ENCODE peak calls at places on chromosomes 7 and 10, in ten cellular contexts. E is transverse colon; V is adipocyte; I is heart left ventricle; H is lower lobe of right lung; T is effector memory CD4-positive, alpha-beta T cell; O is hepatocyte; Q is GM23248; M is PC-9; P is H7. N is an unnamed sample.
A peak's percentile ranks its signal among the peaks of the same experiment; 100 is the strongest.

GRCh38 chr7:102326156-102326914 is 29.9 kb downstream of the SPDYE6 start:
- DNase-seq in Q (no peak), E (no peak), H (no peak), V (no peak), M (no peak), I (no peak), P (peak; percentile 5), T (no peak), O (no peak), N (peak; percentile 42)

GRCh38 chr10:27699778-27700177 is 45.8 kb downstream of the MKX start:
- DNase-seq in V (peak; percentile 80), E (no peak), T (no peak), P (no peak), O (no peak), I (no peak), H (no peak), M (no peak), Q (peak; percentile 60), N (no peak)

GRCh38 chr10:102555781-102556328 is 52.1 kb downstream of the SUFU start:
- DNase-seq in T (no peak), O (peak; percentile 52), I (peak; percentile 37), M (no peak), V (peak; percentile 70), P (no peak), Q (peak; percentile 94), H (no peak), E (no peak), N (no peak)

GRCh38 chr7:144416341-144416740 is 12.8 kb upstream of the NOBOX start:
- DNase-seq in V (no peak), M (no peak), H (no peak), P (no peak), Q (no peak), T (no peak), O (no peak), E (no peak), I (no peak), N (no peak)

GRCh38 chr10:89074120-89074519 is 83.5 kb downstream of the FAS start:
- DNase-seq in T (no peak), I (peak; percentile 38), P (no peak), V (no peak), O (no peak), H (peak; percentile 47), Q (peak; percentile 17), E (no peak), M (no peak), N (peak; percentile 76)

GRCh38 chr10:127374901-127375300 is 174.2 kb upstream of the NPS start:
- DNase-seq in Q (no peak), H (no peak), V (no peak), P (no peak), M (no peak), T (no peak), E (no peak), O (no peak), I (no peak), N (no peak)

GRCh38 chr10:112246-112645 is 23.0 kb upstream of the ZMYND11 start:
- DNase-seq in O (peak; percentile 33), V (no peak), I (no peak), T (no peak), Q (no peak), P (no peak), M (peak; percentile 55), E (no peak), H (no peak), N (no peak)

GRCh38 chr7:151378496-151379192 is 31.2 kb downstream of the WDR86 start:
- DNase-seq in H (no peak), E (no peak), M (no peak), I (no peak), V (no peak), T (no peak), O (no peak), P (no peak), Q (no peak), N (no peak)

GRCh38 chr7:110090113-110090820 is 1000.7 kb upstream of the LRRN3 start:
- DNase-seq in E (no peak), O (peak; percentile 38), M (no peak), V (peak; percentile 43), T (no peak), H (no peak), P (peak; percentile 14), I (no peak), Q (peak; percentile 39), N (no peak)

GRCh38 chr7:116021237-116021636 is 9.3 kb downstream of the TFEC start:
- DNase-seq in V (no peak), H (no peak), T (no peak), M (no peak), P (no peak), E (no peak), Q (no peak), O (no peak), I (no peak), N (no peak)

DNA sequence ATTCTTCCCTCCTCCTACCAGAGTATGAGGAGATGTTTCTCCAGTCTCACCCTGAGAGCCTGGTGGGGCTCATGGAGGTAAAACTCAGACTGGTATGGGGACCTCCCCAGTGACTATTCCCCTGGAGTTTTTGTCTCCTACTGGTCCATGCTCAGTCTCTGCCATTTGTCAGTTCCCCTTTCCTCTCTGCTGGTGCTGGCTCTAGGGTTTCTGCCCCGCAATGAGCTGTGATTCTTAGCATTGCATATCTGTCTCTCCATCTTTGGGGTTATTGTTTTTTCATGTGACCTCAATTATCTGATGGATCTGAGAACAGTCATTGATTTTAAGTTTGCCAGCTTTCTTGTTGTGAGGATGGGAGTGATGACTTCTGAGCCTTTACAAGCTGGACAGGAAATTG is 27.0 kb downstream of the NACAD start:
- DNase-seq in O (no peak), P (no peak), T (no peak), I (no peak), M (no peak), Q (no peak), H (no peak), E (no peak), V (no peak), N (peak; percentile 4)
- H3K36me3 ChIP-seq in O (no peaks in the 10 kb centered on the region), P (no peaks in the 10 kb centered on the region), T (peaks cover 42% of the 10 kb centered on the region), I (no peaks in the 10 kb centered on the region), M (peaks cover 7% of the 10 kb centered on the region), Q (peaks cover 9% of the 10 kb centered on the region), H (peaks cover 33% of the 10 kb centered on the region), E (no peaks in the 10 kb centered on the region), V (peaks cover 28% of the 10 kb centered on the region), N (peaks cover 18% of the 10 kb centered on the region)

GRCh38 chr10:13118784-13119133 is 18.8 kb downstream of the OPTN start:
- DNase-seq in P (no peak), I (no peak), T (no peak), M (no peak), H (no peak), O (no peak), Q (no peak), E (no peak), V (no peak), N (no peak)
- H3K36me3 ChIP-seq in P (no peaks in the 10 kb centered on the region), I (no peaks in the 10 kb centered on the region), T (peaks cover 62% of the 10 kb centered on the region), M (no peaks in the 10 kb centered on the region), H (peaks cover 82% of the 10 kb centered on the region), O (no peaks in the 10 kb centered on the region), Q (peaks cover 77% of the 10 kb centered on the region), E (no peaks in the 10 kb centered on the region), V (peaks cover 72% of the 10 kb centered on the region), N (peaks cover 81% of the 10 kb centered on the region)

GRCh38 chr10:15201589-15202300 is 33.3 kb upstream of the NMT2 start:
- DNase-seq in V (peak; percentile 56), P (no peak), M (no peak), I (no peak), Q (peak; percentile 62), O (no peak), E (no peak), H (no peak), T (no peak), N (no peak)

GRCh38 chr10:15197276-15197675 is 28.8 kb upstream of the NMT2 start:
- DNase-seq in H (no peak), I (no peak), T (no peak), Q (peak; percentile 34), E (no peak), V (peak; percentile 14), O (no peak), P (no peak), M (no peak), N (no peak)

GRCh38 chr10:15197911-15198310 is 29.4 kb upstream of the NMT2 start:
- DNase-seq in I (no peak), M (no peak), T (no peak), V (no peak), H (no peak), P (no peak), Q (no peak), O (no peak), E (no peak), N (no peak)

GRCh38 chr10:15200626-15201025 is 32.1 kb upstream of the NMT2 start:
- DNase-seq in M (peak; percentile 14), O (peak; percentile 34), T (no peak), Q (peak; percentile 87), E (no peak), I (no peak), H (no peak), V (peak; percentile 80), P (peak; percentile 46), N (no peak)

DNA sequence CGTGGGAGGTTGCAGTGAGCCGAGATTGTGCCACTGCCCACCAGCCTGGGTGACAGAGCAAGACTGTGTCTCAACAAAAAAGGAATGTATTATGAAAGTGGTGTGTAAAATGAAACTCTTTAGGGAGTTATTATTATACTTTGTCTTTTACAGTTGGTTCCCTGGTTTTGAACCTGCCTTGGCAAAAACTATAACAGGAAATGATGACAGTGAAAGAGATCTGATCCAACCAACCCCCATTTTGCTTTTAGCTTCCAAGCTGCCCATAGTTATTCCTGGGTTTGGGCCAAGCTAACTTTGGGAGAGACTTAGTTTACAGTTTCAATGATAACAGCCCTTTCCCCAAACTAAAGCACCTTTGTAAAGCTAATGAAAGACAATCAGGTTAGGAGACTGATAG is 34.1 kb upstream of the NMT2 start:
- DNase-seq in M (no peak), O (no peak), V (no peak), T (no peak), I (no peak), P (no peak), H (no peak), Q (no peak), E (no peak), N (no peak)
- H3K36me3 ChIP-seq in M (no peaks in the 10 kb centered on the region), O (no peaks in the 10 kb centered on the region), V (no peaks in the 10 kb centered on the region), T (no peaks in the 10 kb centered on the region), I (no peaks in the 10 kb centered on the region), P (no peaks in the 10 kb centered on the region), H (no peaks in the 10 kb centered on the region), Q (no peaks in the 10 kb centered on the region), E (no peaks in the 10 kb centered on the region), N (no peaks in the 10 kb centered on the region)

GRCh38 chr7:130897515-130898419 is 163.8 kb upstream of the KLF14 start:
- DNase-seq in T (no peak), V (no peak), M (peak; percentile 76), E (no peak), Q (peak; percentile 47), I (no peak), O (no peak), P (no peak), H (no peak), N (peak; percentile 65)

GRCh38 chr7:130896898-130897514 is 163.0 kb upstream of the KLF14 start:
- DNase-seq in V (peak; percentile 91), O (peak; percentile 87), H (peak; percentile 82), E (peak; percentile 80), Q (peak; percentile 92), I (peak; percentile 80), M (peak; percentile 66), P (peak; percentile 83), T (peak; percentile 65), N (no peak)

GRCh38 chr7:130900471-130901076 is 166.6 kb upstream of the KLF14 start:
- DNase-seq in O (no peak), Q (peak; percentile 19), H (no peak), M (no peak), P (no peak), V (no peak), E (no peak), I (no peak), T (no peak), N (no peak)

GRCh38 chr7:130899638-130900401 is 165.8 kb upstream of the KLF14 start:
- DNase-seq in T (no peak), I (no peak), Q (peak; percentile 23), P (no peak), O (peak; percentile 87), M (no peak), E (peak; percentile 83), V (no peak), H (no peak), N (peak; percentile 43)

GRCh38 chr7:130899071-130899451 is 165.1 kb upstream of the KLF14 start:
- DNase-seq in H (no peak), M (no peak), I (no peak), O (no peak), E (no peak), T (no peak), V (no peak), Q (no peak), P (no peak), N (no peak)
- H3K36me3 ChIP-seq in H (peaks cover 57% of the 10 kb centered on the region), M (peaks cover 78% of the 10 kb centered on the region), I (no peaks in the 10 kb centered on the region), O (no peaks in the 10 kb centered on the region), E (no peaks in the 10 kb centered on the region), T (peaks cover 38% of the 10 kb centered on the region), V (peaks cover 74% of the 10 kb centered on the region), Q (peaks cover 83% of the 10 kb centered on the region), P (no peaks in the 10 kb centered on the region), N (peaks cover 36% of the 10 kb centered on the region)

N was measured in ascending aorta.